ENCODE peak calls at places on chromosomes 12 and 14, in four cellular contexts. E is vagina, K is cardiac muscle cell, G is gastrocnemius medialis. O is an unnamed sample.

GRCh38 chr14:74237441-74237840 is 1.8 kb upstream of the VSX2 start:
- DNase-seq in E (no peak), G (no peak), K (no peak), O (no peak)

GRCh38 chr12:47717443-47718193 is 7.7 kb downstream of the ENDOU start:
- DNase-seq in K (peak; percentile 93), G (peak; percentile 77), E (peak; percentile 95), O (peak; percentile 55)

GRCh38 chr12:27821259-27821973 is 41.4 kb upstream of the MANSC4 start:
- DNase-seq in E (no peak), G (no peak), K (peak; percentile 84), O (peak; percentile 38)

GRCh38 chr12:59873136-59873535 is 277.3 kb downstream of the SLC16A7 start:
- DNase-seq in E (no peak), K (no peak), G (no peak), O (no peak)

GRCh38 chr14:76806446-76806845 is 6.2 kb downstream of the ANGEL1 start:
- DNase-seq in K (no peak), E (no peak), G (no peak), O (no peak)

GRCh38 chr14:59098377-59098776 is 90.1 kb upstream of the DAAM1 start:
- DNase-seq in G (no peak), K (peak; percentile 82), E (no peak), O (peak; percentile 79)

GRCh38 chr12:26633591-26634210 is 199.3 kb downstream of the ITPR2 start:
- DNase-seq in K (peak; percentile 66), G (no peak), E (no peak), O (peak; percentile 75)

GRCh38 chr14:59870277-59871165 is at the start of gene RTN1:
- DNase-seq in K (peak; percentile 59), G (peak; percentile 19), E (no peak), O (no peak)

GRCh38 chr12:6324936-6325750 is 14.7 kb downstream of the PLEKHG6 start:
- DNase-seq in E (no peak), G (peak; percentile 14), K (no peak), O (no peak)

GRCh38 chr12:106115450-106115849 is 23.3 kb downstream of the NUAK1 start:
- DNase-seq in K (peak; percentile 33), E (no peak), G (no peak), O (no peak)

GRCh38 chr12:110174373-110174996 is 50.3 kb downstream of the IFT81 start:
- DNase-seq in K (no peak), E (no peak), G (no peak), O (no peak)

GRCh38 chr14:24312736-24313507 is 1.6 kb downstream of the LTB4R start:
- DNase-seq in G (peak; percentile 37), E (no peak), K (peak; percentile 49), O (no peak)

GRCh38 chr14:101520621-101521305 is 40.5 kb upstream of the DIO3 start:
- DNase-seq in E (no peak), G (peak; percentile 63), K (peak; percentile 76), O (peak; percentile 10)

GRCh38 chr12:13816394-13816793 is 165.0 kb downstream of the GRIN2B start:
- DNase-seq in E (no peak), G (no peak), K (no peak), O (no peak)

GRCh38 chr14:53963491-53964227 is 7.0 kb upstream of the BMP4 start:
- DNase-seq in E (no peak), K (peak; percentile 50), G (no peak), O (no peak)

GRCh38 chr14:55837467-55837866 is 257.5 kb downstream of the KTN1 start:
- DNase-seq in K (no peak), G (no peak), E (no peak), O (no peak)

GRCh38 chr14:54209501-54210231 is 187.1 kb upstream of the CDKN3 start:
- DNase-seq in G (no peak), K (peak; percentile 73), E (no peak), O (no peak)

GRCh38 chr12:127230843-127231260 is 1036.1 kb upstream of the TMEM132C start:
- DNase-seq in K (peak; percentile 65), G (peak; percentile 47), E (no peak), O (peak; percentile 96)

GRCh38 chr12:98709022-98709421 is 63.9 kb downstream of the APAF1 start:
- DNase-seq in G (no peak), E (no peak), K (no peak), O (no peak)

GRCh38 chr12:7197846-7198245 is 8.4 kb downstream of the PEX5 start:
- DNase-seq in G (no peak), E (no peak), K (no peak), O (no peak)

GRCh38 chr12:26276709-26277108 is 81.3 kb downstream of the SSPN start:
- DNase-seq in G (no peak), E (no peak), K (no peak), O (no peak)

GRCh38 chr14:92945959-92946846 is 23.3 kb downstream of the CHGA start:
- DNase-seq in E (no peak), K (peak; percentile 70), G (peak; percentile 21), O (no peak)

GRCh38 chr12:46831335-46832083 is 5.7 kb upstream of the SLC38A4 start:
- DNase-seq in K (peak; percentile 3), E (no peak), G (peak; percentile 88), O (no peak)

GRCh38 chr12:132449565-132450390 is 40.2 kb upstream of the FBRSL1 start:
- DNase-seq in G (no peak), K (no peak), E (no peak), O (no peak)

GRCh38 chr14:23708343-23708742 is 72.2 kb downstream of the DHRS2 start:
- DNase-seq in E (no peak), K (no peak), G (no peak), O (no peak)

GRCh38 chr12:53735556-53735955 is 8.3 kb upstream of the CALCOCO1 start:
- DNase-seq in K (no peak), E (no peak), G (peak; percentile 64), O (no peak)

GRCh38 chr12:115500872-115501271 is 776.6 kb downstream of the MED13L start:
- DNase-seq in G (no peak), K (peak; percentile 38), E (no peak), O (no peak)

GRCh38 chr12:24840046-24840800 is 108.7 kb downstream of the BCAT1 start:
- DNase-seq in E (no peak), G (no peak), K (no peak), O (no peak)

GRCh38 chr12:24600996-24601395 is 347.9 kb downstream of the BCAT1 start:
- DNase-seq in E (no peak), K (peak; percentile 66), G (no peak), O (peak; percentile 54)

GRCh38 chr12:32917094-32917611 is 20.6 kb upstream of the PKP2 start:
- DNase-seq in G (no peak), E (no peak), K (peak; percentile 75), O (no peak)

GRCh38 chr14:95519699-95520098 is 3.2 kb upstream of the SYNE3 start:
- DNase-seq in E (no peak), G (peak; percentile 78), K (peak; percentile 86), O (peak; percentile 73)

GRCh38 chr14:23102801-23103200 is 2.0 kb downstream of the CIROP start:
- DNase-seq in G (no peak), K (no peak), E (peak; percentile 61), O (no peak)

GRCh38 chr14:90274808-90275454 is 18.6 kb downstream of the PSMC1 start:
- DNase-seq in E (peak; percentile 84), K (peak; percentile 79), G (no peak), O (no peak)

GRCh38 chr12:108701779-108702435 is 29.4 kb downstream of the CORO1C start:
- DNase-seq in G (no peak), K (peak; percentile 80), E (no peak), O (no peak)

GRCh38 chr12:108704527-108704926 is 26.8 kb downstream of the CORO1C start:
- DNase-seq in E (no peak), K (no peak), G (no peak), O (no peak)

GRCh38 chr12:108699955-108700563 is 31.3 kb downstream of the CORO1C start:
- DNase-seq in K (no peak), E (no peak), G (no peak), O (no peak)

GRCh38 chr12:108700833-108701450 is 30.4 kb downstream of the CORO1C start:
- DNase-seq in K (no peak), E (no peak), G (peak; percentile 75), O (no peak)

GRCh38 chr12:108702534-108702933 is 28.8 kb downstream of the CORO1C start:
- DNase-seq in G (no peak), K (no peak), E (no peak), O (no peak)
- H3K4me3 ChIP-seq in G (no peak overlapping the region), K (peak overlapping the region; percentile 3), E (no peak overlapping the region), O (no peak overlapping the region)

GRCh38 chr12:112473056-112473455 is 54.3 kb downstream of the PTPN11 start:
- DNase-seq in E (no peak), G (no peak), K (peak; percentile 11), O (no peak)
- TF ChIP-seq CTCF in E (no peak), G (no peak), K (no peak), O (peak; percentile 15)

GRCh38 chr12:130713581-130713991 is 2.5 kb downstream of the RIMBP2 start:
- DNase-seq in K (no peak), E (no peak), G (no peak), O (no peak)
- H3K4me3 ChIP-seq in K (no peak overlapping the region), E (peak overlapping the region; percentile 48), G (no peak overlapping the region), O (no peak overlapping the region)

GRCh38 chr12:113820842-113821241 is 145.3 kb downstream of the RBM19 start:
- DNase-seq in E (no peak), K (no peak), G (no peak), O (no peak)

GRCh38 chr12:113818278-113818677 is 147.8 kb downstream of the RBM19 start:
- DNase-seq in E (no peak), K (no peak), G (no peak), O (no peak)

GRCh38 chr12:113819495-113819894 is 146.6 kb downstream of the RBM19 start:
- DNase-seq in G (no peak), K (no peak), E (no peak), O (no peak)

GRCh38 chr12:113820310-113820709 is 145.8 kb downstream of the RBM19 start:
- DNase-seq in K (no peak), E (no peak), G (no peak), O (no peak)

GRCh38 chr12:113818833-113819232 is 147.3 kb downstream of the RBM19 start:
- DNase-seq in G (no peak), K (peak; percentile 21), E (no peak), O (no peak)
- TF ChIP-seq CTCF in G (no peak), K (peak; percentile 55), E (no peak), O (peak; percentile 44)

GRCh38 chr14:99241314-99242035 is 30.5 kb downstream of the BCL11B start:
- DNase-seq in E (no peak), K (no peak), G (no peak), O (no peak)
- H3K4me3 ChIP-seq in E (no peak overlapping the region), K (no peak overlapping the region), G (no peak overlapping the region), O (no peak overlapping the region)

GRCh38 chr14:62674833-62675232 is 370.4 kb downstream of the KCNH5 start:
- DNase-seq in G (no peak), E (no peak), K (no peak), O (no peak)
- TF ChIP-seq CTCF in G (no peak), E (no peak), K (no peak), O (no peak)

GRCh38 chr14:103880334-103880985 is 33.1 kb upstream of the PPP1R13B start:
- DNase-seq in K (peak; percentile 87), G (peak; percentile 62), E (no peak), O (peak; percentile 31)

GRCh38 chr14:103878180-103878579 is 30.8 kb upstream of the PPP1R13B start:
- DNase-seq in G (no peak), E (no peak), K (no peak), O (no peak)

GRCh38 chr14:103879570-103880333 is 32.4 kb upstream of the PPP1R13B start:
- DNase-seq in K (peak; percentile 60), E (no peak), G (no peak), O (no peak)

GRCh38 chr14:103880986-103881926 is 33.9 kb upstream of the PPP1R13B start:
- DNase-seq in G (peak; percentile 24), E (no peak), K (no peak), O (no peak)

GRCh38 chr14:103879118-103879569 is 31.8 kb upstream of the PPP1R13B start:
- DNase-seq in K (no peak), E (no peak), G (no peak), O (no peak)
- H3K4me3 ChIP-seq in K (no peak overlapping the region), E (no peak overlapping the region), G (no peak overlapping the region), O (no peak overlapping the region)

O was measured in AG09309.